ENCODE peak calls at places on chromosomes 7 and 10, in ten cellular contexts. One of them, this sample, is unnamed.

GRCh38 chr10:93954726-93955363 is 38.9 kb upstream of the PLCE1 start:
- DNase-seq in ascending aorta: no peak
- DNase-seq in brain microvascular endothelial cell: peak
- DNase-seq in PC-9: no peak
- DNase-seq in astrocyte: peak
- DNase-seq in effector memory CD4-positive, alpha-beta T cell: no peak
- DNase-seq in H7: no peak
- DNase-seq in GM23248: peak
- DNase-seq in upper lobe of right lung: no peak
- DNase-seq in adrenal gland: no peak
- DNase-seq in this sample: no peak

GRCh38 chr10:43585981-43586738 is 11.7 kb upstream of the ZNF239 start:
- DNase-seq in upper lobe of right lung: no peak
- DNase-seq in ascending aorta: no peak
- DNase-seq in effector memory CD4-positive, alpha-beta T cell: no peak
- DNase-seq in H7: no peak
- DNase-seq in astrocyte: no peak
- DNase-seq in PC-9: no peak
- DNase-seq in GM23248: no peak
- DNase-seq in adrenal gland: no peak
- DNase-seq in brain microvascular endothelial cell: no peak
- DNase-seq in this sample: no peak

GRCh38 chr7:142796501-142797341 is 26.0 kb downstream of the PRSS2 start:
- DNase-seq in H7: peak
- DNase-seq in GM23248: peak
- DNase-seq in ascending aorta: no peak
- DNase-seq in effector memory CD4-positive, alpha-beta T cell: no peak
- DNase-seq in PC-9: peak
- DNase-seq in adrenal gland: no peak
- DNase-seq in astrocyte: no peak
- DNase-seq in brain microvascular endothelial cell: peak
- DNase-seq in upper lobe of right lung: no peak
- DNase-seq in this sample: peak

GRCh38 chr10:123967626-123968243 is 76.1 kb upstream of the CPXM2 start:
- DNase-seq in ascending aorta: no peak
- DNase-seq in brain microvascular endothelial cell: peak
- DNase-seq in H7: peak
- DNase-seq in adrenal gland: peak
- DNase-seq in astrocyte: peak
- DNase-seq in effector memory CD4-positive, alpha-beta T cell: no peak
- DNase-seq in upper lobe of right lung: peak
- DNase-seq in GM23248: peak
- DNase-seq in PC-9: peak
- DNase-seq in this sample: peak

GRCh38 chr7:25545125-25546008 is 317.1 kb upstream of the NPVF start:
- DNase-seq in PC-9: no peak
- DNase-seq in H7: no peak
- DNase-seq in brain microvascular endothelial cell: no peak
- DNase-seq in GM23248: no peak
- DNase-seq in upper lobe of right lung: no peak
- DNase-seq in adrenal gland: peak
- DNase-seq in effector memory CD4-positive, alpha-beta T cell: no peak
- DNase-seq in astrocyte: no peak
- DNase-seq in ascending aorta: no peak
- DNase-seq in this sample: no peak

GRCh38 chr10:47347303-47347675 is 874 bp upstream of the RBP3 start:
- DNase-seq in effector memory CD4-positive, alpha-beta T cell: no peak
- DNase-seq in ascending aorta: no peak
- DNase-seq in upper lobe of right lung: peak
- DNase-seq in adrenal gland: no peak
- DNase-seq in H7: no peak
- DNase-seq in PC-9: no peak
- DNase-seq in brain microvascular endothelial cell: no peak
- DNase-seq in GM23248: no peak
- DNase-seq in astrocyte: no peak
- DNase-seq in this sample: no peak

GRCh38 chr7:27885652-27886051 is 145.7 kb downstream of the TAX1BP1 start:
- DNase-seq in ascending aorta: no peak
- DNase-seq in astrocyte: peak
- DNase-seq in H7: no peak
- DNase-seq in GM23248: no peak
- DNase-seq in adrenal gland: no peak
- DNase-seq in brain microvascular endothelial cell: no peak
- DNase-seq in effector memory CD4-positive, alpha-beta T cell: no peak
- DNase-seq in PC-9: no peak
- DNase-seq in upper lobe of right lung: no peak
- DNase-seq in this sample: no peak

GRCh38 chr10:10911471-10911921 is 106.2 kb upstream of the CELF2 start:
- DNase-seq in ascending aorta: peak
- DNase-seq in astrocyte: peak
- DNase-seq in brain microvascular endothelial cell: peak
- DNase-seq in upper lobe of right lung: peak
- DNase-seq in PC-9: peak
- DNase-seq in GM23248: peak
- DNase-seq in H7: peak
- DNase-seq in effector memory CD4-positive, alpha-beta T cell: no peak
- DNase-seq in adrenal gland: peak
- DNase-seq in this sample: no peak

GRCh38 chr7:65980478-65981250 is 1.3 kb downstream of the GUSB start:
- DNase-seq in astrocyte: peak
- DNase-seq in GM23248: peak
- DNase-seq in adrenal gland: peak
- DNase-seq in brain microvascular endothelial cell: peak
- DNase-seq in upper lobe of right lung: peak
- DNase-seq in ascending aorta: peak
- DNase-seq in effector memory CD4-positive, alpha-beta T cell: peak
- DNase-seq in H7: no peak
- DNase-seq in PC-9: peak
- DNase-seq in this sample: peak

GRCh38 chr7:157437519-157438061 is 100.8 kb downstream of the DNAJB6 start:
- DNase-seq in brain microvascular endothelial cell: no peak
- DNase-seq in astrocyte: no peak
- DNase-seq in GM23248: no peak
- DNase-seq in ascending aorta: no peak
- DNase-seq in effector memory CD4-positive, alpha-beta T cell: no peak
- DNase-seq in upper lobe of right lung: peak
- DNase-seq in H7: no peak
- DNase-seq in PC-9: no peak
- DNase-seq in adrenal gland: no peak
- DNase-seq in this sample: no peak

GRCh38 chr7:111855161-111855841 is 293.0 kb upstream of the IMMP2L start:
- DNase-seq in astrocyte: peak
- DNase-seq in adrenal gland: no peak
- DNase-seq in upper lobe of right lung: no peak
- DNase-seq in effector memory CD4-positive, alpha-beta T cell: no peak
- DNase-seq in GM23248: peak
- DNase-seq in brain microvascular endothelial cell: peak
- DNase-seq in PC-9: peak
- DNase-seq in H7: peak
- DNase-seq in ascending aorta: no peak
- DNase-seq in this sample: no peak

GRCh38 chr7:22992874-22993840 is 20.8 kb downstream of the HYCC1 start:
- DNase-seq in ascending aorta: no peak
- DNase-seq in upper lobe of right lung: no peak
- DNase-seq in adrenal gland: no peak
- DNase-seq in astrocyte: no peak
- DNase-seq in PC-9: no peak
- DNase-seq in GM23248: no peak
- DNase-seq in brain microvascular endothelial cell: no peak
- DNase-seq in effector memory CD4-positive, alpha-beta T cell: no peak
- DNase-seq in H7: no peak
- DNase-seq in this sample: peak

GRCh38 chr10:70715853-70716795 is 43.8 kb downstream of the ADAMTS14 start:
- DNase-seq in PC-9: peak
- DNase-seq in adrenal gland: peak
- DNase-seq in brain microvascular endothelial cell: peak
- DNase-seq in astrocyte: peak
- DNase-seq in GM23248: peak
- DNase-seq in H7: peak
- DNase-seq in ascending aorta: no peak
- DNase-seq in effector memory CD4-positive, alpha-beta T cell: no peak
- DNase-seq in upper lobe of right lung: no peak
- DNase-seq in this sample: no peak

DNA sequence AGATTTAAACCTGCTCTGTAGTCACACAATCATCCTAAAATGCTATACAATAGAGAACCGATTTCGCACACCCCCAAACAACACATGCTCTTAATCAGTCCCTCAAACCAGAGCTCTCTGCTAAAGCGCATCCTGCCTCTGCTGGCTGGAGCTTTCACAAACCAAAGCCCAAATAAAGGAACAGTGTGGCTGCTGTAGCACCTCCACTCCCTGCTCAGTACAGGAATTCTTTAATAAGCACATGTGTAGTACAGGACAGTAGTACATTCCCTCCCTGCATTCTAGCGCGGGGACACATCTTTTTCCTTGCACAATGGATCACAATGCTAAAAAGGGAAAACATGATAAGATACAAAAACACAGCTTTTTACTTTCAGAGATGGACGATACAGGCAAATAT is 684.6 kb downstream of the MAGI2 start:
- DNase-seq in H7: no peak
- DNase-seq in GM23248: peak
- DNase-seq in ascending aorta: no peak
- DNase-seq in adrenal gland: no peak
- DNase-seq in PC-9: no peak
- DNase-seq in effector memory CD4-positive, alpha-beta T cell: no peak
- DNase-seq in upper lobe of right lung: no peak
- DNase-seq in astrocyte: peak
- DNase-seq in brain microvascular endothelial cell: no peak
- DNase-seq in this sample: no peak
- H3K4me3 ChIP-seq in H7: peak
- H3K4me3 ChIP-seq in GM23248: peak
- H3K4me3 ChIP-seq in ascending aorta: peak
- H3K4me3 ChIP-seq in adrenal gland: no peak
- H3K4me3 ChIP-seq in PC-9: no peak
- H3K4me3 ChIP-seq in effector memory CD4-positive, alpha-beta T cell: no peak
- H3K4me3 ChIP-seq in upper lobe of right lung: no peak
- H3K4me3 ChIP-seq in astrocyte: peak
- H3K4me3 ChIP-seq in brain microvascular endothelial cell: peak
- H3K4me3 ChIP-seq in this sample: peak

GRCh38 chr7:152140067-152140466 is 114.6 kb downstream of the GALNT11 start:
- DNase-seq in GM23248: no peak
- DNase-seq in PC-9: no peak
- DNase-seq in adrenal gland: no peak
- DNase-seq in upper lobe of right lung: no peak
- DNase-seq in ascending aorta: no peak
- DNase-seq in brain microvascular endothelial cell: no peak
- DNase-seq in astrocyte: no peak
- DNase-seq in H7: no peak
- DNase-seq in effector memory CD4-positive, alpha-beta T cell: no peak
- DNase-seq in this sample: no peak
- H3K4me3 ChIP-seq in GM23248: no peak
- H3K4me3 ChIP-seq in PC-9: no peak
- H3K4me3 ChIP-seq in adrenal gland: no peak
- H3K4me3 ChIP-seq in upper lobe of right lung: no peak
- H3K4me3 ChIP-seq in ascending aorta: no peak
- H3K4me3 ChIP-seq in brain microvascular endothelial cell: no peak
- H3K4me3 ChIP-seq in astrocyte: no peak
- H3K4me3 ChIP-seq in H7: no peak
- H3K4me3 ChIP-seq in effector memory CD4-positive, alpha-beta T cell: no peak
- H3K4me3 ChIP-seq in this sample: no peak

DNA sequence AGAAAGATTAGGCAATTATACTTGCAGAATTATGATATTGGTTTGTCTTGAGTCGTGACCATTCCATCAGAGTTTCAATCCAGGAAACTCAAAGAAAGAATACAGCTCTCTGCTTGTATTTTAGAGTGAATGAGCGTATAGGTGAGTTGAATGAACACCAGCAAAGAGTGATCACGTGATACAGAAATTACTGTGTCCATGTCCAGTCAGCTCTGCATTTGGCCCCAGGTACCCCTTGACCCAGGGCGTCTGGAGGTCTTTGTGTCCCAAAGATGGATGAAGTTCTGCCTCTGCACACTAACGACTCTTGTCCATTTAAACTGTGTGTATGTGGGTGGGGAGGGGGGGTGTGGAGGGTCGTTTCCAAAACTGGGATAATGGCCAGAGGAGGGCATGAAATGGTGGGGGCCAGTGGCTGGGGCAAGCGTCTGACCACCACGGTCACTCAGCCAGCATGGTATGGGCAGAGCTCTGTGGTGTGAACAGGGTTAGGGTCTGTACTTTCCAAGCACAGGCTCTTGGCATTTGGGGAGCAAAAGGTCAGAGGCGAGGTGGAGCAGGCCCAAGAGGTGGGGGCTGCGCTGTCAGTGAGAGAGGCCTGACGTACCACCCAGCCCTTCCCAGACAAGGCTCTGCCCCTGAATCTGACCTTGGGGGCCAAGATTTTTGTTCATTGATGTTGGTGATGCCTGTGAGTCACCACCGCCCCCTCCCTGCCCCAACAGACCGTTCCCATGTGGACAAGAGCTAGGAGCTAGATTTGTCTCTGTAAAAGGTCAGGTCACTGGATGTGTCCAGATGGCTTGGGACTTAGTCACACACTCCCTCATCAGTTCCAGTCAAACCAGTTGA is 1.4 kb downstream of the PTPRE start:
- DNase-seq in H7: peak
- DNase-seq in astrocyte: peak
- DNase-seq in brain microvascular endothelial cell: peak
- DNase-seq in GM23248: peak
- DNase-seq in effector memory CD4-positive, alpha-beta T cell: no peak
- DNase-seq in PC-9: peak
- DNase-seq in adrenal gland: peak
- DNase-seq in ascending aorta: no peak
- DNase-seq in upper lobe of right lung: no peak
- DNase-seq in this sample: no peak
- H3K4me3 ChIP-seq in H7: no peak
- H3K4me3 ChIP-seq in astrocyte: peak
- H3K4me3 ChIP-seq in brain microvascular endothelial cell: peak
- H3K4me3 ChIP-seq in GM23248: peak
- H3K4me3 ChIP-seq in effector memory CD4-positive, alpha-beta T cell: no peak
- H3K4me3 ChIP-seq in PC-9: peak
- H3K4me3 ChIP-seq in adrenal gland: no peak
- H3K4me3 ChIP-seq in ascending aorta: peak
- H3K4me3 ChIP-seq in upper lobe of right lung: peak
- H3K4me3 ChIP-seq in this sample: no peak

GRCh38 chr10:61751599-61751998 is 88.9 kb downstream of the CABCOCO1 start:
- DNase-seq in astrocyte: no peak
- DNase-seq in effector memory CD4-positive, alpha-beta T cell: no peak
- DNase-seq in ascending aorta: no peak
- DNase-seq in brain microvascular endothelial cell: no peak
- DNase-seq in upper lobe of right lung: no peak
- DNase-seq in adrenal gland: no peak
- DNase-seq in H7: no peak
- DNase-seq in PC-9: no peak
- DNase-seq in GM23248: peak
- DNase-seq in this sample: no peak
- H3K4me3 ChIP-seq in astrocyte: no peak
- H3K4me3 ChIP-seq in effector memory CD4-positive, alpha-beta T cell: no peak
- H3K4me3 ChIP-seq in ascending aorta: no peak
- H3K4me3 ChIP-seq in brain microvascular endothelial cell: no peak
- H3K4me3 ChIP-seq in upper lobe of right lung: no peak
- H3K4me3 ChIP-seq in adrenal gland: no peak
- H3K4me3 ChIP-seq in H7: no peak
- H3K4me3 ChIP-seq in PC-9: no peak
- H3K4me3 ChIP-seq in GM23248: no peak
- H3K4me3 ChIP-seq in this sample: no peak

GRCh38 chr10:50361946-50362345 is 110.6 kb upstream of the ASAH2 start:
- DNase-seq in GM23248: no peak
- DNase-seq in adrenal gland: no peak
- DNase-seq in H7: no peak
- DNase-seq in brain microvascular endothelial cell: no peak
- DNase-seq in PC-9: no peak
- DNase-seq in ascending aorta: no peak
- DNase-seq in effector memory CD4-positive, alpha-beta T cell: no peak
- DNase-seq in upper lobe of right lung: no peak
- DNase-seq in astrocyte: no peak
- DNase-seq in this sample: peak
- H3K4me3 ChIP-seq in GM23248: no peak
- H3K4me3 ChIP-seq in adrenal gland: no peak
- H3K4me3 ChIP-seq in H7: no peak
- H3K4me3 ChIP-seq in brain microvascular endothelial cell: no peak
- H3K4me3 ChIP-seq in PC-9: no peak
- H3K4me3 ChIP-seq in ascending aorta: no peak
- H3K4me3 ChIP-seq in effector memory CD4-positive, alpha-beta T cell: no peak
- H3K4me3 ChIP-seq in upper lobe of right lung: no peak
- H3K4me3 ChIP-seq in astrocyte: no peak
- H3K4me3 ChIP-seq in this sample: no peak

This sample was measured in GM06990.